ENCODE peak calls at places on chromosomes 16 and 17, in four cellular contexts. A, O, N and P are unnamed samples.

GRCh38 chr17:21005367-21005766 is 37.4 kb downstream of the USP22 start:
- DNase-seq in A (no peak), O (no peak), N (no peak), P (no peak)

GRCh38 chr17:76826290-76827138 is 41.7 kb upstream of the MGAT5B start:
- DNase-seq in A (no peak), O (no peak), N (no peak), P (no peak)

GRCh38 chr17:75428775-75429469 is 23.4 kb upstream of the GRB2 start:
- DNase-seq in A (no peak), O (no peak), N (peak), P (no peak)

GRCh38 chr17:13420294-13421277 is 181.1 kb downstream of the HS3ST3A1 start:
- DNase-seq in A (no peak), O (no peak), N (peak), P (no peak)

GRCh38 chr17:7177954-7178477 is 1.2 kb downstream of the ASGR1 start:
- DNase-seq in A (peak), O (peak), N (peak), P (peak)

GRCh38 chr17:65522751-65523404 is 38.6 kb downstream of the AXIN2 start:
- DNase-seq in A (peak), O (no peak), N (no peak), P (peak)

GRCh38 chr16:74657873-74658642 is 8.6 kb downstream of the RFWD3 start:
- DNase-seq in A (no peak), O (no peak), N (no peak), P (no peak)

GRCh38 chr17:45700171-45701090 is 83.7 kb upstream of the CRHR1 start:
- DNase-seq in A (no peak), O (no peak), N (no peak), P (no peak)

GRCh38 chr17:20281860-20282259 is 185.5 kb downstream of the LGALS9B start:
- DNase-seq in A (no peak), O (no peak), N (no peak), P (no peak)

GRCh38 chr17:80694992-80695912 is 150.6 kb downstream of the RPTOR start:
- DNase-seq in A (no peak), O (no peak), N (no peak), P (no peak)

GRCh38 chr16:68234188-68235104 is 1.5 kb downstream of the ESRP2 start:
- DNase-seq in A (peak), O (peak), N (no peak), P (peak)

GRCh38 chr16:48256579-48257177 is 9.3 kb upstream of the ABCC11 start:
- DNase-seq in A (no peak), O (no peak), N (no peak), P (no peak)

GRCh38 chr17:18033442-18034099 is 5.4 kb downstream of the ATPAF2 start:
- DNase-seq in A (peak), O (no peak), N (peak), P (peak)

GRCh38 chr16:48123104-48123788 is 32.5 kb downstream of the ABCC12 start:
- DNase-seq in A (peak), O (no peak), N (peak), P (no peak)

GRCh38 chr17:17205368-17206148 is 575 bp downstream of the PLD6 start:
- DNase-seq in A (no peak), O (no peak), N (peak), P (peak)

GRCh38 chr16:75235721-75236193 is 15.7 kb downstream of the BCAR1 start:
- DNase-seq in A (no peak), O (no peak), N (no peak), P (no peak)

DNA sequence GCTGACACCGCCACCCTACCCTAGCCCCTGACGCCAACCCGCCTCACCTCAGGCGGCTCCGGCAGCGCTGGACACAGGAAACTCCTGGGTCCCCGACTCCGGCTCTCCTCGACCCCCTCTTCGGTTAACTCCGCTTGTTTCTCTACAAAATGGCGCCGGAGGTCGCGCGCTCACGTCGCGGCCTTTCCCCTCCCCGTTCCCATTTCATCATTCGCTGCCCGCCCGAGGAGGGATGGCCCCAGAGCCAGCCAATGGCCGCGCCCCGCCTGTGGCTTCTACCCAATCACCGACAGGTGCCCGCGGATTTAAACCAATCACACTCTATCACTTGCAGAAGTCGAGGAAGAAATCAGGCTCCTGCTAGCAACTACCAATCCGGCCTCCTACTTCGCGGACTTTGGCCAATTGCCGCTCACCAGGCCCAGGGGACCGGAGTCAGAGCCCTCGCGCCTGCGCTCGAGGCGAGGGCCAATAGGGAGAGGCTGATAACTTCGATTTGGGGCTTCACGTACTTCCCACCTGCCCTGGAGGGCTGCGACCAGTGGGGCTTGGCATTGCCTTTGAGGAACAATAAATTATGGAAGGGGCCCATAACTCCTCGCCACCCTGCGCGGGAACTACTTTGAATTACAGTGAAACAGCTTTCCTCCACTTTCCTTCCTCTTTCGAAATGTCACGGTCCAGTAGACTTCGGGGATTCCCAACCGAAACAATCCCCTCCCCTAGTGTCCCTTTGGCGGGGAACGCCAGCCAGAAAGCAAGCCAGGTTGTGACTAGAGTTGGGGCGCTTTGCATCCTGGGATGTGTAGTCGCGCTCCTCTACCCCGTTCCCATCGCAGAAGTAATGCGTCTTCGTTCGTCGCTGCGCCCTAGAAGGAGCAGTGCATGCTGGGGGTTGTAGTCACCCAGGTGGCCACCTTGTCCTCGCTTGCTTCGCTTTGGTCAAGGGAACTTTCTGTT is at the start of gene CNOT1:
- DNase-seq in A (peak), O (peak), N (peak), P (peak)
- H4K8ac ChIP-seq in A (no peak), O (peak), N (peak), P (no peak)

GRCh38 chr17:61461586-61461966 is 9.4 kb downstream of the TBX4 start:
- DNase-seq in A (no peak), O (no peak), N (no peak), P (peak)
- H3K9ac ChIP-seq in A (no peak), O (no peak), N (no peak), P (no peak)

DNA sequence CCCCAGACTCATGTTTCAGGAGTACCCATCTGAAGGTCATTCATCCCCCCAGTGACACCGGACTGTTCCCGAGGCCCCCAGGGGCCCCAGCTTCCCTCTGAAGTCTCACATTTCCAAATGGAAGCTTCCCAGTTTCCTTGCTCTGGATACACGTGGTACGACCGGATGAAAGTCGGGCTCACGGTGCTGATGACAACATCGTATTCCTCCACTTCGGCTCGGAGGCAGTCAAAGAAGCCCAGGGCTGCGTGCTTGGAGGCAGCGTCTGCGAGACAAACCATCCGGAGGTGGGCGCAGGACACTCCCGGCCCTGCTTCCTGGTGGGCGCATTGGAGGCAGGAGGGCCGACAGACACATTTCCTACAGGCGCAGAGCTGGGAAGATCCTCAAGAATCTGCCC is 18.7 kb downstream of the DHRS7C start:
- DNase-seq in A (no peak), O (no peak), N (no peak), P (no peak)
- H3K56ac ChIP-seq in A (no peak), O (no peak), N (no peak), P (no peak)

DNA sequence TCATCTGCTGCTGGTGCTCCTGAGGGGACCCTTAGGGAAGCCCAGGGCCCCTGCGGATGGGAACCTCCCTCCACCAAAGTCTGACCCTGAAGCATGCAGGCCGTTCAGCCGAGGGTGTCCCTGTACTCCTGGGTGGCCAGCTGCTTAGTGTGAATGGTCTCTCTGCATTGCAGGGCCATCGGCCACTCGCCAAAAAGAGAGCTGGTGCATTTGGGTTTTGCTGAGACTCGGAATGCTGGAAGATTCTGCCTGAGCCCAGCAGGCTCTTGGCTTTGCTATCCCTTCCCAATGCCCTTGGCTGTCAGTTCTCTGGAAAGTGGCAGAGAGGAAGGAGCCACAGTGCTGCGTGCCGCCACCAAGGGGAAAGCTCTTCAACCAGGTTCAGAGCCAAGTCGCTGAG is 2.8 kb downstream of the MEOX1 start:
- DNase-seq in A (no peak), O (no peak), N (no peak), P (no peak)
- H4K8ac ChIP-seq in A (no peak), O (peak), N (no peak), P (no peak)

GRCh38 chr17:35312790-35313711 is 60.4 kb downstream of the SLFN11 start:
- DNase-seq in A (peak), O (peak), N (peak), P (peak)
- H3K9ac ChIP-seq in A (peak), O (no peak), N (no peak), P (peak)

GRCh38 chr17:56489980-56490379 is 103.5 kb upstream of the NOG start:
- DNase-seq in A (no peak), O (no peak), N (no peak), P (no peak)
- H3K56ac ChIP-seq in A (no peak), O (no peak), N (no peak), P (no peak)

DNA sequence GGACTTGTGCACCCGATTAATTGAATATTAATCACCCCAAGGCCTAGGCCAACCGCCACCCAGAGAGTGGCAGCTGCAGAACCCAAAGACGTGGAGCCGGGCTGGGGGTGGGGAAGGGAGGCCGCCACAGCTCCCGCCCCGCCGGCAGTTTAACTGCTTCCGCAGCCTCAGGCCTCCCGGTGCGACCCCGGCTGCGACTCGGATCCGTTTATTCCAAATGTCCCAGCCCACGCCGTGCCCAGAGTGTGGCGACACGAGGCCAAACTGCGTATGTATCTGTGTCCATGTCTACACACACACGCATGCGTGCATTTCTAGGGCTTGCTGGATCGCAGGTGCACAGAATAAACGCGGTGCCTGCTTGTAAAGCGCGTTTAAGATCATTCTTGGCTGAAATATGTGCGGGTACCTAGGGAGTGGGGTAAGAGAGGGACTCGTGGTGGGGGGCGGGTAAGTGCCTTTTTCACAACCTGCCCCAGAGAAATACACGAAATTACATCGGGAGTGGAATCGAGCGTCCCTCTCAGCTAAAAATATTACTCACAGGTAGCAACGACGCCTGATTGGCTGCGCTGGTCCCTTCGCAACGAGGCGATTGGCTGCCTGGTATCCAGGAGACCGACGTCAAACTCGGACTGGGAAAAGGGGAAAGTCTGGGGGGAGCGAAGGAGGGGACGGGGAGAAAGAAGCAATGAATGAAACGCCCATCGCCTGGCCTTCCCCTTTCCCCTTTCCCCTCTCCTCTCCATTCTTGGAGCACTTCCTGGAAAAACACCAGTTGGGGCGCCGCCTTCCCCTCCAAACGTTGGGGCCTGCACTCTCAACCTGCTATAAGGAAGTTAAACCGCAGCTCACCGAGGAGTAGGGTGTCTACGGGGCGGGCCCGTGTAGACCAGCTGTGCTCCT is 1.0 kb upstream of the TOB1 start:
- DNase-seq in A (peak), O (peak), N (peak), P (peak)
- H4K8ac ChIP-seq in A (no peak), O (peak), N (peak), P (no peak)

GRCh38 chr17:1737531-1738291 is 5.0 kb upstream of the SERPINF2 start:
- DNase-seq in A (no peak), O (no peak), N (no peak), P (no peak)
- H3K9ac ChIP-seq in A (no peak), O (no peak), N (no peak), P (no peak)

GRCh38 chr17:63441654-63442053 is 4.5 kb downstream of the CYB561 start:
- DNase-seq in A (no peak), O (no peak), N (no peak), P (no peak)

GRCh38 chr17:63440127-63440769 is 5.9 kb downstream of the CYB561 start:
- DNase-seq in A (no peak), O (no peak), N (no peak), P (no peak)

GRCh38 chr17:63442074-63442473 is 4.0 kb downstream of the CYB561 start:
- DNase-seq in A (no peak), O (no peak), N (no peak), P (no peak)

GRCh38 chr17:63439682-63440081 is 6.4 kb downstream of the CYB561 start:
- DNase-seq in A (no peak), O (no peak), N (peak), P (no peak)

GRCh38 chr17:63440770-63441335 is 5.3 kb downstream of the CYB561 start:
- DNase-seq in A (no peak), O (no peak), N (no peak), P (no peak)
- H3K56ac ChIP-seq in A (no peak), O (no peak), N (no peak), P (no peak)

GRCh38 chr16:88402551-88402950 is 19.8 kb downstream of the ZNF469 start:
- DNase-seq in A (no peak), O (no peak), N (no peak), P (no peak)

GRCh38 chr16:88400186-88400585 is 17.4 kb downstream of the ZNF469 start:
- DNase-seq in A (no peak), O (no peak), N (no peak), P (no peak)

GRCh38 chr16:88403794-88404581 is 21.2 kb downstream of the ZNF469 start:
- DNase-seq in A (no peak), O (no peak), N (peak), P (no peak)

GRCh38 chr16:88398874-88399178 is 16.1 kb downstream of the ZNF469 start:
- DNase-seq in A (no peak), O (no peak), N (no peak), P (no peak)

DNA sequence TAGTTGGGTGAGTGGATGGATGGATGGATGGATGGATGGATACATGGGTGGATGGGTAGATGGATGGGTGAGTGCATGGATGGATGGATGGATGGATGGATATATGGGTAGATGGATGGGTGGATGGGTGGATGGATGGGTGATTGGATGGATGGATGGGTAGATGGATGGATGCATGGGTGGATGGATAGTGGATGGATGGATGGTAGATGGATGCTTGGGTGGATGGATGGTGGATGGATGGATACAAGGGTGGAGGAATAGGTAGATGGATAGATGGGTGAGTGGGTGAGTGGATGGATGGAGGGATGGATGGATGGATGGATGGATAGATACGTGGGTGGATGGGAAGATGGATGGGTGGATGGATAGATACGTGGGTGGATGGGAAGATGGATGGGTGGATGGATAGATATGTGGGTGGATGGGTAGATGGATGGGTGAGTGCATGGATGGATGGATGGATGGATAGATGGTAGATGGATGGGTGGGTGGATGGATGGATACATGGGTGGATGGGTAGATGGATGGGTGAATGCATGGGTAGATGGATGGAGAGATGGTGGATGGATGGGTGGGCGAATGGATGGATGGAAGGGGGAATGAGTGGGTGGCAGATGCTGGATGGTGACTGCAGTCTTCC is 19.0 kb downstream of the ZNF469 start:
- DNase-seq in A (no peak), O (no peak), N (no peak), P (no peak)
- H4K8ac ChIP-seq in A (no peak), O (no peak), N (no peak), P (no peak)